ENCODE peak calls at places on chromosome 5, in seven cellular contexts. W, K, F, B, U, X and R are unnamed samples.

GRCh38 chr5:158841481-158841880 is 258.2 kb downstream of the EBF1 start:
- DNase-seq in W (no peak), K (no peak), F (no peak), B (no peak), U (no peak), X (no peak), R (no peak)

GRCh38 chr5:176609724-176610429 is at the start of gene GPRIN1:
- DNase-seq in W (peak; percentile 79), K (no peak), F (peak; percentile 57), B (peak; percentile 79), U (no peak), X (peak; percentile 70), R (peak; percentile 75)

GRCh38 chr5:57662991-57663390 is 180.4 kb upstream of the ACTBL2 start:
- DNase-seq in W (no peak), K (no peak), F (no peak), B (no peak), U (no peak), X (no peak), R (no peak)

GRCh38 chr5:55934117-55934613 is 60.6 kb downstream of the IL6ST start:
- DNase-seq in W (no peak), K (no peak), F (no peak), B (no peak), U (no peak), X (no peak), R (no peak)

GRCh38 chr5:174511711-174512253 is 212.6 kb upstream of the MSX2 start:
- DNase-seq in W (no peak), K (no peak), F (no peak), B (no peak), U (no peak), X (no peak), R (no peak)

GRCh38 chr5:22411950-22412349 is 441.2 kb downstream of the CDH12 start:
- DNase-seq in W (no peak), K (no peak), F (no peak), B (no peak), U (no peak), X (no peak), R (no peak)

GRCh38 chr5:33929925-33930690 is 6.1 kb upstream of the RXFP3 start:
- DNase-seq in W (no peak), K (no peak), F (no peak), B (peak; percentile 23), U (no peak), X (no peak), R (no peak)

GRCh38 chr5:139740138-139740992 is 55.2 kb upstream of the PSD2 start:
- DNase-seq in W (no peak), K (no peak), F (peak; percentile 58), B (peak; percentile 52), U (no peak), X (no peak), R (no peak)

GRCh38 chr5:1140188-1140817 is 28.4 kb upstream of the SLC12A7 start:
- DNase-seq in W (peak; percentile 67), K (no peak), F (peak; percentile 77), B (peak; percentile 71), U (no peak), X (peak; percentile 53), R (peak; percentile 91)

GRCh38 chr5:139884144-139884543 is 88.5 kb downstream of the PSD2 start:
- DNase-seq in W (no peak), K (no peak), F (no peak), B (no peak), U (no peak), X (no peak), R (no peak)

GRCh38 chr5:6759401-6759800 is 46.2 kb downstream of the TENT4A start:
- DNase-seq in W (peak; percentile 53), K (no peak), F (no peak), B (no peak), U (no peak), X (no peak), R (no peak)

GRCh38 chr5:111585946-111586345 is 73.6 kb upstream of the STARD4 start:
- DNase-seq in W (no peak), K (no peak), F (no peak), B (no peak), U (no peak), X (no peak), R (no peak)

GRCh38 chr5:82799346-82800077 is 277.7 kb downstream of the TMEM167A start:
- DNase-seq in W (peak; percentile 23), K (no peak), F (no peak), B (no peak), U (no peak), X (no peak), R (no peak)
- TF ChIP-seq CTCF in W (peak; percentile 36), K (peak; percentile 25), F (no peak), B (peak; percentile 21), U (no peak), X (peak; percentile 29), R (no peak)

GRCh38 chr5:123273984-123274383 is 149.2 kb downstream of the CEP120 start:
- DNase-seq in W (peak; percentile 11), K (no peak), F (no peak), B (no peak), U (no peak), X (no peak), R (no peak)
- TF ChIP-seq CTCF in W (peak; percentile 46), K (no peak), F (no peak), B (peak; percentile 5), U (no peak), X (peak; percentile 57), R (no peak)

GRCh38 chr5:89729623-89730390 is 679.7 kb downstream of the CETN3 start:
- DNase-seq in W (no peak), K (no peak), F (no peak), B (peak; percentile 20), U (no peak), X (no peak), R (no peak)
- TF ChIP-seq CTCF in W (peak; percentile 34), K (peak; percentile 27), F (no peak), B (peak; percentile 37), U (no peak), X (no peak), R (peak; percentile 9)

DNA sequence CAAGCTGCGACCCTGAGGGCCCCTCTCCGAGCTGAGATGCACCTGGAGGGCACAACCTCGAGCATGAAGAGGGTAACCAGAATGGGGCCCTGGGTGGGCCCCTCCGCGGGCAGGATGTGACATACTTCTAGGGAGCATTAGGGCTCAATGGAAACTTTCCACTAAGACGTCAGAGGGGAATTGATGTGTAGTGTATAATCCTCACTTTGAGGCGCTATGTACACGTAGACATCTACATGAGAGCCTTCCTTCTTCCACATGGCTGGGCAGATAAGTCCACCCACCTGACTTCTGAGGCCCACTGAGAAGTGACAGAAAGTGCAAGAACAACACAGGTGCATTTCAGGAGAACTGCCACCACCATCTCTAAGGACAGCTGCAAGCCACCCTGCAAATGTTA is 61.0 kb downstream of the DAP start:
- DNase-seq in W (no peak), K (no peak), F (no peak), B (peak; percentile 59), U (no peak), X (no peak), R (no peak)
- TF ChIP-seq CTCF in W (no peak), K (no peak), F (no peak), B (no peak), U (no peak), X (no peak), R (no peak)

GRCh38 chr5:99077254-99077640 is 148.4 kb upstream of the CHD1 start:
- DNase-seq in W (no peak), K (no peak), F (no peak), B (no peak), U (no peak), X (no peak), R (no peak)
- TF ChIP-seq CTCF in W (no peak), K (no peak), F (no peak), B (no peak), U (no peak), X (no peak), R (no peak)

GRCh38 chr5:137201876-137202275 is 297.2 kb downstream of the SPOCK1 start:
- DNase-seq in W (peak; percentile 47), K (peak; percentile 14), F (no peak), B (no peak), U (peak; percentile 71), X (no peak), R (no peak)
- TF ChIP-seq CTCF in W (peak; percentile 38), K (peak; percentile 71), F (no peak), B (no peak), U (no peak), X (no peak), R (no peak)

GRCh38 chr5:153275697-153276096 is 214.8 kb upstream of the GRIA1 start:
- DNase-seq in W (no peak), K (no peak), F (no peak), B (no peak), U (no peak), X (no peak), R (no peak)

DNA sequence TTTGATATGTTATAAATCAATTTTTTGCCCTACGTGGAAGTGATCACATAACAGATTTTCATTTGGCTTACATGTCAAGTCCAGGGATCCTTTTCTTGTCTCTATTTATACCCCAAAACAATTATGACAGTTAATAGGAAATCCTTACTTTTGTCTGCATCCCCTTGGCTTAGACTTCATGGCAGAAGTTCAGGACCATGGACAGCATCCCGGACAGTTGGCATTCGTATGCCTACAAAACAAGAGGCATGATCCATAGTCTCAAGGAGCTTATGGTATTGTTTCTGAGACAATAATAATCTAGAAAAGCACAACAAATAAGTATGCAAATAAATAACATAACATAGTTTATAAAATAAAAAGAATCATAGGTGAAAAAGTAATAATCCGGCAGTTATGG is 214.3 kb upstream of the GRIA1 start:
- DNase-seq in W (peak; percentile 83), K (peak; percentile 2), F (peak; percentile 47), B (no peak), U (no peak), X (peak; percentile 70), R (no peak)
- TF ChIP-seq CTCF in W (no peak), K (no peak), F (no peak), B (no peak), U (no peak), X (no peak), R (no peak)

GRCh38 chr5:32170303-32171170 is 3.6 kb downstream of the GOLPH3 start:
- DNase-seq in W (no peak), K (peak; percentile 51), F (no peak), B (no peak), U (peak; percentile 30), X (no peak), R (no peak)

GRCh38 chr5:32173394-32174010 is 617 bp downstream of the GOLPH3 start:
- DNase-seq in W (peak; percentile 76), K (no peak), F (peak; percentile 81), B (peak; percentile 54), U (peak; percentile 68), X (peak; percentile 12), R (peak; percentile 59)

GRCh38 chr5:32168460-32169033 is 5.6 kb downstream of the GOLPH3 start:
- DNase-seq in W (no peak), K (no peak), F (no peak), B (no peak), U (peak; percentile 56), X (no peak), R (peak; percentile 4)

GRCh38 chr5:32172908-32173393 is 1.2 kb downstream of the GOLPH3 start:
- DNase-seq in W (no peak), K (no peak), F (peak; percentile 35), B (no peak), U (peak; percentile 7), X (no peak), R (no peak)

GRCh38 chr5:32174011-32174866 is at the start of gene GOLPH3:
- DNase-seq in W (peak; percentile 96), K (peak; percentile 85), F (peak; percentile 96), B (peak; percentile 92), U (peak; percentile 93), X (peak; percentile 88), R (peak; percentile 95)
- TF ChIP-seq CTCF in W (no peak), K (peak; percentile 13), F (no peak), B (peak; percentile 6), U (no peak), X (peak; percentile 17), R (peak; percentile 0)